ENCODE peak calls at places on chromosomes 12 and 14, in five cellular contexts. T is RPMI7951; Q is stimulated activated naive B cell treated with anti-CD40 and anti-IgM and Interleukin-4, amounts not matched to agents 10 μg/mL and 1 μg/mL and 100 μg/mL, for 72 hours; B is skeletal muscle cell; J is stimulated activated CD4-positive, alpha-beta T cell treated with anti-CD3 and anti-CD28 coated beads, Interleukin-4, amount 100 ng/mL, for 4 hours. Z is an unnamed sample.

GRCh38 chr14:73753043-73753886 is 39.1 kb upstream of the PNMA1 start:
- DNase-seq in Q (no peak), T (peak), J (no peak), B (no peak), Z (no peak)

GRCh38 chr14:20757963-20758362 is 10.2 kb upstream of the EDDM3B start:
- DNase-seq in B (no peak), Q (peak), J (no peak), T (no peak), Z (no peak)

GRCh38 chr14:94129758-94130414 is 482 bp upstream of the IFI27L2 start:
- DNase-seq in Q (no peak), T (peak), J (no peak), B (no peak), Z (no peak)

GRCh38 chr14:69996197-69996596 is 117.0 kb downstream of the SMOC1 start:
- DNase-seq in Q (no peak), J (no peak), T (peak), B (peak), Z (no peak)

GRCh38 chr12:80189241-80189640 is 89.9 kb downstream of the OTOGL start:
- DNase-seq in B (peak), Q (no peak), T (peak), J (no peak), Z (no peak)

GRCh38 chr12:30687265-30687986 is 8.2 kb downstream of the IPO8 start:
- DNase-seq in B (no peak), J (no peak), Q (no peak), T (no peak), Z (no peak)

GRCh38 chr12:10235761-10236631 is 23.3 kb downstream of the GABARAPL1 start:
- DNase-seq in J (peak), Q (no peak), B (no peak), T (peak), Z (no peak)

GRCh38 chr12:53949631-53950440 is 4.9 kb upstream of the HOXC12 start:
- DNase-seq in T (no peak), Q (no peak), J (no peak), B (no peak), Z (no peak)

GRCh38 chr12:120439646-120440247 is 1.8 kb downstream of the COX6A1 start:
- DNase-seq in Q (peak), T (peak), B (peak), J (peak), Z (peak)

GRCh38 chr12:132329036-132329738 is at the start of gene GALNT9:
- DNase-seq in J (no peak), Q (no peak), T (no peak), B (no peak), Z (no peak)

GRCh38 chr12:131105736-131106356 is 152.1 kb downstream of the ADGRD1 start:
- DNase-seq in Q (peak), B (no peak), T (no peak), J (peak), Z (no peak)

GRCh38 chr14:69999246-69999645 is 120.0 kb downstream of the SMOC1 start:
- DNase-seq in T (peak), B (peak), J (no peak), Q (no peak), Z (no peak)

Z was measured in GM12892.